ENCODE peak calls at places on chromosome 18, in seven cellular contexts. One of them, this sample, is unnamed.

GRCh38 chr18:51400721-51401120 is 203.2 kb upstream of the MEX3C start:
- DNase-seq in GM23248: no peak
- DNase-seq in hepatocyte: no peak
- DNase-seq in GM23338: no peak
- DNase-seq in SK-N-SH: no peak
- DNase-seq in PC-3: no peak
- DNase-seq in OCI-LY7: no peak
- DNase-seq in this sample: no peak

GRCh38 chr18:21955757-21956652 is 213.4 kb upstream of the GATA6 start:
- DNase-seq in GM23248: peak; percentile 66
- DNase-seq in hepatocyte: peak; percentile 87
- DNase-seq in GM23338: peak; percentile 83
- DNase-seq in SK-N-SH: peak; percentile 59
- DNase-seq in PC-3: peak; percentile 81
- DNase-seq in OCI-LY7: peak; percentile 77
- DNase-seq in this sample: peak; percentile 74

GRCh38 chr18:79940814-79941472 is 10.5 kb downstream of the SLC66A2 start:
- DNase-seq in GM23248: no peak
- DNase-seq in hepatocyte: no peak
- DNase-seq in GM23338: no peak
- DNase-seq in SK-N-SH: no peak
- DNase-seq in PC-3: no peak
- DNase-seq in OCI-LY7: no peak
- DNase-seq in this sample: no peak

GRCh38 chr18:79792096-79792987 is 5.4 kb upstream of the KCNG2 start:
- DNase-seq in GM23248: no peak
- DNase-seq in hepatocyte: no peak
- DNase-seq in GM23338: no peak
- DNase-seq in SK-N-SH: no peak
- DNase-seq in PC-3: no peak
- DNase-seq in OCI-LY7: no peak
- DNase-seq in this sample: no peak

GRCh38 chr18:33051397-33051796 is 278.6 kb upstream of the KLHL14 start:
- DNase-seq in GM23248: peak; percentile 1
- DNase-seq in hepatocyte: peak; percentile 8
- DNase-seq in GM23338: no peak
- DNase-seq in SK-N-SH: no peak
- DNase-seq in PC-3: peak; percentile 17
- DNase-seq in OCI-LY7: no peak
- DNase-seq in this sample: no peak

GRCh38 chr18:79672490-79673276 is 6.9 kb upstream of the CTDP1 start:
- DNase-seq in GM23248: no peak
- DNase-seq in hepatocyte: no peak
- DNase-seq in GM23338: no peak
- DNase-seq in SK-N-SH: peak; percentile 82
- DNase-seq in PC-3: no peak
- DNase-seq in OCI-LY7: no peak
- DNase-seq in this sample: no peak

GRCh38 chr18:5370332-5370731 is 74.8 kb upstream of the ZBTB14 start:
- DNase-seq in GM23248: peak; percentile 12
- DNase-seq in hepatocyte: peak; percentile 35
- DNase-seq in GM23338: peak; percentile 11
- DNase-seq in SK-N-SH: no peak
- DNase-seq in PC-3: no peak
- DNase-seq in OCI-LY7: no peak
- DNase-seq in this sample: no peak

GRCh38 chr18:47334966-47335365 is 83.5 kb upstream of the SKOR2 start:
- DNase-seq in GM23248: peak; percentile 2
- DNase-seq in hepatocyte: no peak
- DNase-seq in GM23338: no peak
- DNase-seq in SK-N-SH: no peak
- DNase-seq in PC-3: no peak
- DNase-seq in OCI-LY7: no peak
- DNase-seq in this sample: no peak

GRCh38 chr18:6279308-6279707 is 135.4 kb downstream of the L3MBTL4 start:
- DNase-seq in GM23248: no peak
- DNase-seq in hepatocyte: no peak
- DNase-seq in GM23338: no peak
- DNase-seq in SK-N-SH: no peak
- DNase-seq in PC-3: no peak
- DNase-seq in OCI-LY7: no peak
- DNase-seq in this sample: no peak

GRCh38 chr18:59631583-59632181 is 65.5 kb downstream of the CCBE1 start:
- DNase-seq in GM23248: peak; percentile 52
- DNase-seq in hepatocyte: peak; percentile 17
- DNase-seq in GM23338: peak; percentile 76
- DNase-seq in SK-N-SH: peak; percentile 35
- DNase-seq in PC-3: peak; percentile 59
- DNase-seq in OCI-LY7: peak; percentile 2
- DNase-seq in this sample: no peak

GRCh38 chr18:41096504-41096903 is 858.5 kb upstream of the PIK3C3 start:
- DNase-seq in GM23248: peak; percentile 24
- DNase-seq in hepatocyte: peak; percentile 14
- DNase-seq in GM23338: no peak
- DNase-seq in SK-N-SH: peak; percentile 1
- DNase-seq in PC-3: peak; percentile 37
- DNase-seq in OCI-LY7: no peak
- DNase-seq in this sample: peak; percentile 35

GRCh38 chr18:75253043-75253442 is 42.4 kb downstream of the TSHZ1 start:
- DNase-seq in GM23248: no peak
- DNase-seq in hepatocyte: no peak
- DNase-seq in GM23338: no peak
- DNase-seq in SK-N-SH: no peak
- DNase-seq in PC-3: no peak
- DNase-seq in OCI-LY7: no peak
- DNase-seq in this sample: no peak

GRCh38 chr18:42373584-42373983 is 418.6 kb downstream of the PIK3C3 start:
- DNase-seq in GM23248: no peak
- DNase-seq in hepatocyte: no peak
- DNase-seq in GM23338: no peak
- DNase-seq in SK-N-SH: no peak
- DNase-seq in PC-3: no peak
- DNase-seq in OCI-LY7: no peak
- DNase-seq in this sample: no peak

GRCh38 chr18:6835345-6835744 is 105.8 kb downstream of the ARHGAP28 start:
- DNase-seq in GM23248: no peak
- DNase-seq in hepatocyte: no peak
- DNase-seq in GM23338: no peak
- DNase-seq in SK-N-SH: no peak
- DNase-seq in PC-3: peak; percentile 20
- DNase-seq in OCI-LY7: no peak
- DNase-seq in this sample: no peak

GRCh38 chr18:55575949-55576348 is 12.0 kb downstream of the TCF4 start:
- DNase-seq in GM23248: no peak
- DNase-seq in hepatocyte: no peak
- DNase-seq in GM23338: no peak
- DNase-seq in SK-N-SH: no peak
- DNase-seq in PC-3: no peak
- DNase-seq in OCI-LY7: no peak
- DNase-seq in this sample: no peak

GRCh38 chr18:54255141-54255540 is 14.2 kb upstream of the POLI start:
- DNase-seq in GM23248: no peak
- DNase-seq in hepatocyte: no peak
- DNase-seq in GM23338: no peak
- DNase-seq in SK-N-SH: no peak
- DNase-seq in PC-3: no peak
- DNase-seq in OCI-LY7: no peak
- DNase-seq in this sample: no peak

GRCh38 chr18:8515142-8515865 is 93.9 kb upstream of the RAB12 start:
- DNase-seq in GM23248: no peak
- DNase-seq in hepatocyte: no peak
- DNase-seq in GM23338: no peak
- DNase-seq in SK-N-SH: no peak
- DNase-seq in PC-3: no peak
- DNase-seq in OCI-LY7: no peak
- DNase-seq in this sample: no peak

GRCh38 chr18:5519448-5520362 is 24.1 kb downstream of the EPB41L3 start:
- DNase-seq in GM23248: peak; percentile 53
- DNase-seq in hepatocyte: no peak
- DNase-seq in GM23338: peak; percentile 14
- DNase-seq in SK-N-SH: no peak
- DNase-seq in PC-3: no peak
- DNase-seq in OCI-LY7: no peak
- DNase-seq in this sample: no peak

GRCh38 chr18:53551868-53552426 is 672.5 kb downstream of the MBD2 start:
- DNase-seq in GM23248: no peak
- DNase-seq in hepatocyte: no peak
- DNase-seq in GM23338: no peak
- DNase-seq in SK-N-SH: no peak
- DNase-seq in PC-3: no peak
- DNase-seq in OCI-LY7: no peak
- DNase-seq in this sample: no peak

DNA sequence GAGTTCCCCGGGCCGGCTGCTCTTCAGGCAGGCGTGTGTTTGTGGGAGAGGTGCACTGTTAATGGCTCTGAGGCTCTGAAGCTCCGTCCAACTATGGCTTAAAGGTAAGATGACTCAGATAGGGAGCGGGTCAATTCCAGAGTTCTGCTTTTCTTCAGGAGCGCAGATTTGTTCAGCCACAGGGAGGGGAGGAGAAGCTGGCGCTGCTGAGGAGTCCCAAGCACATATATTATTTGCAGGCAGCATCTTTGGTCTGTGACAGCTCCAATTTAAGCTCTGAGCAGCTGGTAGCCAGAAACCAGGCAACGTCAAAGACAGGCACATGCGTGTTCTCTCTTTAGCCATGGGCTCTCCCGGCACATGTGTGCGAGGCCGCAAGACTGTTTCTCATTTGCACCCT is 229.2 kb downstream of the BCL2 start:
- DNase-seq in GM23248: no peak
- DNase-seq in hepatocyte: peak; percentile 26
- DNase-seq in GM23338: no peak
- DNase-seq in SK-N-SH: peak; percentile 46
- DNase-seq in PC-3: no peak
- DNase-seq in OCI-LY7: no peak
- DNase-seq in this sample: no peak
- H4K20me1 ChIP-seq in GM23248: no peaks in the 10 kb centered on the region
- H4K20me1 ChIP-seq in hepatocyte: no peaks in the 10 kb centered on the region
- H4K20me1 ChIP-seq in GM23338: no peaks in the 10 kb centered on the region
- H4K20me1 ChIP-seq in SK-N-SH: no peaks in the 10 kb centered on the region
- H4K20me1 ChIP-seq in PC-3: no peaks in the 10 kb centered on the region
- H4K20me1 ChIP-seq in OCI-LY7: no peaks in the 10 kb centered on the region
- H4K20me1 ChIP-seq in this sample: no peaks in the 10 kb centered on the region

GRCh38 chr18:565562-566061 is 14.6 kb upstream of the CETN1 start:
- DNase-seq in GM23248: no peak
- DNase-seq in hepatocyte: no peak
- DNase-seq in GM23338: no peak
- DNase-seq in SK-N-SH: no peak
- DNase-seq in PC-3: no peak
- DNase-seq in OCI-LY7: no peak
- DNase-seq in this sample: no peak
- TF ChIP-seq EZH2phosphoT487 in GM23248: no peak
- TF ChIP-seq EZH2phosphoT487 in hepatocyte: no peak
- TF ChIP-seq EZH2phosphoT487 in GM23338: no peak
- TF ChIP-seq EZH2phosphoT487 in SK-N-SH: no peak
- TF ChIP-seq EZH2phosphoT487 in PC-3: no peak
- TF ChIP-seq EZH2phosphoT487 in OCI-LY7: no peak
- TF ChIP-seq EZH2phosphoT487 in this sample: no peak

GRCh38 chr18:76447268-76447890 is 47.7 kb downstream of the ZNF516 start:
- DNase-seq in GM23248: peak; percentile 81
- DNase-seq in hepatocyte: no peak
- DNase-seq in GM23338: no peak
- DNase-seq in SK-N-SH: no peak
- DNase-seq in PC-3: no peak
- DNase-seq in OCI-LY7: no peak
- DNase-seq in this sample: no peak

GRCh38 chr18:76445275-76445674 is 49.8 kb downstream of the ZNF516 start:
- DNase-seq in GM23248: peak; percentile 89
- DNase-seq in hepatocyte: no peak
- DNase-seq in GM23338: no peak
- DNase-seq in SK-N-SH: no peak
- DNase-seq in PC-3: peak; percentile 74
- DNase-seq in OCI-LY7: no peak
- DNase-seq in this sample: no peak

GRCh38 chr18:76445741-76446232 is 49.3 kb downstream of the ZNF516 start:
- DNase-seq in GM23248: peak; percentile 55
- DNase-seq in hepatocyte: no peak
- DNase-seq in GM23338: no peak
- DNase-seq in SK-N-SH: peak; percentile 56
- DNase-seq in PC-3: no peak
- DNase-seq in OCI-LY7: no peak
- DNase-seq in this sample: no peak

GRCh38 chr18:76446746-76447267 is 48.2 kb downstream of the ZNF516 start:
- DNase-seq in GM23248: peak; percentile 40
- DNase-seq in hepatocyte: no peak
- DNase-seq in GM23338: no peak
- DNase-seq in SK-N-SH: no peak
- DNase-seq in PC-3: no peak
- DNase-seq in OCI-LY7: no peak
- DNase-seq in this sample: no peak

GRCh38 chr18:76446321-76446720 is 48.7 kb downstream of the ZNF516 start:
- DNase-seq in GM23248: peak; percentile 35
- DNase-seq in hepatocyte: no peak
- DNase-seq in GM23338: no peak
- DNase-seq in SK-N-SH: no peak
- DNase-seq in PC-3: no peak
- DNase-seq in OCI-LY7: no peak
- DNase-seq in this sample: no peak
- H4K20me1 ChIP-seq in GM23248: no peaks in the 10 kb centered on the region
- H4K20me1 ChIP-seq in hepatocyte: peaks cover 37% of the 10 kb centered on the region
- H4K20me1 ChIP-seq in GM23338: peaks cover 7% of the 10 kb centered on the region
- H4K20me1 ChIP-seq in SK-N-SH: peaks cover 6% of the 10 kb centered on the region
- H4K20me1 ChIP-seq in PC-3: no peaks in the 10 kb centered on the region
- H4K20me1 ChIP-seq in OCI-LY7: no peaks in the 10 kb centered on the region
- H4K20me1 ChIP-seq in this sample: no peaks in the 10 kb centered on the region

GRCh38 chr18:63316612-63317555 is 2.7 kb downstream of the BCL2 start:
- DNase-seq in GM23248: no peak
- DNase-seq in hepatocyte: no peak
- DNase-seq in GM23338: no peak
- DNase-seq in SK-N-SH: no peak
- DNase-seq in PC-3: peak; percentile 57
- DNase-seq in OCI-LY7: no peak
- DNase-seq in this sample: peak; percentile 30

GRCh38 chr18:63315879-63316278 is 3.7 kb downstream of the BCL2 start:
- DNase-seq in GM23248: no peak
- DNase-seq in hepatocyte: no peak
- DNase-seq in GM23338: no peak
- DNase-seq in SK-N-SH: no peak
- DNase-seq in PC-3: peak; percentile 44
- DNase-seq in OCI-LY7: no peak
- DNase-seq in this sample: peak; percentile 55

GRCh38 chr18:63318882-63319382 is 637 bp downstream of the BCL2 start:
- DNase-seq in GM23248: no peak
- DNase-seq in hepatocyte: no peak
- DNase-seq in GM23338: no peak
- DNase-seq in SK-N-SH: no peak
- DNase-seq in PC-3: no peak
- DNase-seq in OCI-LY7: no peak
- DNase-seq in this sample: peak; percentile 26

GRCh38 chr18:63317982-63318881 is 1.3 kb downstream of the BCL2 start:
- DNase-seq in GM23248: peak; percentile 47
- DNase-seq in hepatocyte: peak; percentile 61
- DNase-seq in GM23338: peak; percentile 92
- DNase-seq in SK-N-SH: peak; percentile 79
- DNase-seq in PC-3: no peak
- DNase-seq in OCI-LY7: no peak
- DNase-seq in this sample: peak; percentile 95

DNA sequence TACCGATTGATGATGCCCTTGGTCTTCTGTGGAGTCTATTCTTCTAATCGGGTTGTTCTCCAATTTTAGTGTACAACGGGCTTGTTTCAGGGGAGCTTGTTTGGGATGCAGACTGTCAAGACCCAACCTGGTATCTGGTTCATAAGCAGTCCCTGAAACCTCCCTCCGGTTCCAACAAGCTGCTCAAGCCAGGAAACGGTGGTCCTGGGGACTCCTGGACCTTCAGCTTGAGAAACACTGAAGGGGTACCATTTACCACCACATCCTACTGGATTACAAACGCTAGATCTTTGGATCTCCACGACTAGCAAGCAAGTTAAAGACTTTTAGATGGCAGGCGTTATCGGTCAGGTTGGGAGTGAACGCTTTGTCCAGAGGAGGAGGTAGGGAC is 2.0 kb downstream of the BCL2 start:
- DNase-seq in GM23248: no peak
- DNase-seq in hepatocyte: no peak
- DNase-seq in GM23338: no peak
- DNase-seq in SK-N-SH: no peak
- DNase-seq in PC-3: no peak
- DNase-seq in OCI-LY7: no peak
- DNase-seq in this sample: peak; percentile 23
- TF ChIP-seq EZH2phosphoT487 in GM23248: no peak
- TF ChIP-seq EZH2phosphoT487 in hepatocyte: no peak
- TF ChIP-seq EZH2phosphoT487 in GM23338: no peak
- TF ChIP-seq EZH2phosphoT487 in SK-N-SH: no peak
- TF ChIP-seq EZH2phosphoT487 in PC-3: no peak
- TF ChIP-seq EZH2phosphoT487 in OCI-LY7: no peak
- TF ChIP-seq EZH2phosphoT487 in this sample: no peak